ENCODE peak calls at places on chromosomes 1 and 21, in four cellular contexts. Y, N, O and V are unnamed samples.

GRCh38 chr1:164440222-164440621 is 118.8 kb upstream of the PBX1 start:
- DNase-seq in Y (peak; percentile 11), N (peak; percentile 49), O (no peak), V (no peak)

GRCh38 chr1:145872421-145872891 is 13.2 kb downstream of the ANKRD35 start:
- DNase-seq in Y (no peak), N (peak; percentile 37), O (no peak), V (no peak)

GRCh38 chr1:234780531-234781162 is 170.7 kb upstream of the IRF2BP2 start:
- DNase-seq in Y (no peak), N (peak; percentile 21), O (peak; percentile 56), V (no peak)

GRCh38 chr1:33055210-33055991 is 18.7 kb upstream of the AK2 start:
- DNase-seq in Y (peak; percentile 87), N (peak; percentile 80), O (peak; percentile 86), V (no peak)

GRCh38 chr1:243421784-243422183 is 165.9 kb downstream of the SDCCAG8 start:
- DNase-seq in Y (peak; percentile 93), N (peak; percentile 36), O (no peak), V (peak; percentile 1)

GRCh38 chr1:221045842-221046831 is 166.9 kb downstream of the HLX start:
- DNase-seq in Y (peak; percentile 39), N (no peak), O (no peak), V (no peak)

GRCh38 chr21:15134711-15135110 is 69.9 kb upstream of the NRIP1 start:
- DNase-seq in Y (no peak), N (no peak), O (no peak), V (no peak)

GRCh38 chr1:165648919-165649572 is 18.0 kb downstream of the MGST3 start:
- DNase-seq in Y (no peak), N (no peak), O (no peak), V (no peak)

GRCh38 chr1:85284202-85284601 is 7.8 kb upstream of the BCL10 start:
- DNase-seq in Y (no peak), N (no peak), O (no peak), V (no peak)

GRCh38 chr21:44734026-44734745 is 22.8 kb upstream of the TSPEAR start:
- DNase-seq in Y (no peak), N (no peak), O (no peak), V (no peak)

GRCh38 chr1:26950602-26951001 is 9.7 kb downstream of the KDF1 start:
- DNase-seq in Y (no peak), N (no peak), O (peak; percentile 59), V (no peak)

GRCh38 chr1:3631330-3631729 is 6.5 kb downstream of the TPRG1L start:
- DNase-seq in Y (no peak), N (peak; percentile 39), O (no peak), V (no peak)

GRCh38 chr1:196466656-196467055 is 141.6 kb downstream of the KCNT2 start:
- DNase-seq in Y (peak; percentile 94), N (no peak), O (no peak), V (no peak)

GRCh38 chr21:17799414-17800164 is 19.6 kb downstream of the C21orf91 start:
- DNase-seq in Y (no peak), N (no peak), O (no peak), V (no peak)

GRCh38 chr21:29265690-29266479 is 32.8 kb upstream of the BACH1 start:
- DNase-seq in Y (no peak), N (no peak), O (no peak), V (no peak)

GRCh38 chr1:160406131-160406968 is 6.0 kb downstream of the VANGL2 start:
- DNase-seq in Y (no peak), N (peak; percentile 0), O (no peak), V (no peak)

GRCh38 chr21:44429894-44430293 is 25.4 kb upstream of the LRRC3 start:
- DNase-seq in Y (no peak), N (no peak), O (no peak), V (no peak)

GRCh38 chr1:116825400-116825734 is 71.1 kb downstream of the CD2 start:
- DNase-seq in Y (peak; percentile 36), N (no peak), O (peak; percentile 80), V (no peak)

GRCh38 chr1:246444611-246445010 is 62.5 kb downstream of the SMYD3 start:
- DNase-seq in Y (no peak), N (no peak), O (no peak), V (no peak)

GRCh38 chr1:107530543-107530942 is 389.7 kb downstream of the NTNG1 start:
- DNase-seq in Y (peak; percentile 69), N (no peak), O (no peak), V (no peak)

GRCh38 chr1:94000531-94001282 is 91.5 kb upstream of the GCLM start:
- DNase-seq in Y (no peak), N (no peak), O (peak; percentile 26), V (no peak)

GRCh38 chr1:50930965-50931737 is 28.9 kb downstream of the FAF1 start:
- DNase-seq in Y (peak; percentile 50), N (no peak), O (no peak), V (no peak)

GRCh38 chr1:8937701-8938100 is 8.0 kb upstream of the CA6 start:
- DNase-seq in Y (no peak), N (no peak), O (no peak), V (no peak)

GRCh38 chr1:155942578-155943141 is 1.2 kb downstream of the RXFP4 start:
- DNase-seq in Y (no peak), N (no peak), O (no peak), V (no peak)

GRCh38 chr1:155940993-155941844 is at the start of gene RXFP4:
- DNase-seq in Y (peak; percentile 32), N (no peak), O (no peak), V (no peak)

GRCh38 chr1:155938220-155938627 is 3.2 kb upstream of the RXFP4 start:
- DNase-seq in Y (peak; percentile 67), N (peak; percentile 74), O (peak; percentile 60), V (no peak)

GRCh38 chr1:155941845-155942507 is 538 bp downstream of the RXFP4 start:
- DNase-seq in Y (no peak), N (no peak), O (no peak), V (no peak)

DNA sequence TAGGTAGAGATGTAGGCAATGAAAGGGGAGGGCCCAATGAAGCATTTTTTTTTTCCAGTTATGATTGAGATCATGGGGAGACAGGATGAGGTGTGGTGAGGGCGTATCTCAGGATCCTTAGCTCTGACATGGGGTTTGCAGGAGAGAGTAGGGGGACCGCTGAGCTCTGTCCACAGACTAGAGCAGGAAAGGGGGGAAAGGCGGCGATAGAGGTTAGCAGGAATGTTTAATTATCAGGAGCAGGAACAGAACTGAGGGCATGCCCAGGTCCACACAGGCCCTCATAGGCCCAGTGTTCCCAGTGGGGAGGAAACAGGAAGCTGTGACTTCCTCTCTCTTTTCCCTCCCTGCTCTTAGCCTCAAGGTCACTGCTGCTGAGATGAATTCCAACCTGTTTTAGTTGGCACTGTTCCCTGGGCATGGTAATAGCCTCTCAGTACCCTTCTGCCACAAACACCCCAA is 876 bp upstream of the RXFP4 start:
- DNase-seq in Y (peak; percentile 45), N (no peak), O (no peak), V (no peak)
- H3K27ac ChIP-seq in Y (peak overlapping the region; percentile 34), N (no peak overlapping the region), O (peak overlapping the region; percentile 70), V (peak overlapping the region; percentile 43)

GRCh38 chr1:31504001-31504400 is 72.3 kb upstream of the TINAGL1 start:
- DNase-seq in Y (no peak), N (no peak), O (no peak), V (no peak)

GRCh38 chr1:31502926-31503511 is 73.3 kb upstream of the TINAGL1 start:
- DNase-seq in Y (no peak), N (peak; percentile 48), O (no peak), V (no peak)

GRCh38 chr1:31503581-31503980 is 72.7 kb upstream of the TINAGL1 start:
- DNase-seq in Y (no peak), N (peak; percentile 50), O (no peak), V (no peak)

GRCh38 chr1:31502253-31502652 is 74.1 kb upstream of the TINAGL1 start:
- DNase-seq in Y (no peak), N (no peak), O (no peak), V (no peak)

GRCh38 chr1:31501505-31501904 is 74.8 kb upstream of the TINAGL1 start:
- DNase-seq in Y (no peak), N (peak; percentile 24), O (no peak), V (no peak)
- H3K27me3 ChIP-seq in Y (peaks cover 18% of the 10 kb centered on the region), N (no peaks in the 10 kb centered on the region), O (peaks cover 27% of the 10 kb centered on the region), V (peaks cover 5% of the 10 kb centered on the region)

GRCh38 chr1:182604128-182604834 is at the start of gene RGS16:
- DNase-seq in Y (peak; percentile 78), N (peak; percentile 92), O (peak; percentile 100), V (peak; percentile 91)
- TF ChIP-seq CTCF in Y (no peak), N (no peak), O (no peak), V (no peak)

GRCh38 chr1:45335732-45336365 is 4.1 kb upstream of the TOE1 start:
- DNase-seq in Y (no peak), N (no peak), O (no peak), V (no peak)

GRCh38 chr1:45337630-45338320 is 2.2 kb upstream of the TOE1 start:
- DNase-seq in Y (peak; percentile 14), N (no peak), O (no peak), V (no peak)

GRCh38 chr1:45344491-45344890 is 4.3 kb upstream of the MUTYH start:
- DNase-seq in Y (no peak), N (no peak), O (no peak), V (no peak)

GRCh38 chr1:45340816-45341215 is 576 bp upstream of the MUTYH start:
- DNase-seq in Y (no peak), N (no peak), O (peak; percentile 68), V (no peak)

DNA sequence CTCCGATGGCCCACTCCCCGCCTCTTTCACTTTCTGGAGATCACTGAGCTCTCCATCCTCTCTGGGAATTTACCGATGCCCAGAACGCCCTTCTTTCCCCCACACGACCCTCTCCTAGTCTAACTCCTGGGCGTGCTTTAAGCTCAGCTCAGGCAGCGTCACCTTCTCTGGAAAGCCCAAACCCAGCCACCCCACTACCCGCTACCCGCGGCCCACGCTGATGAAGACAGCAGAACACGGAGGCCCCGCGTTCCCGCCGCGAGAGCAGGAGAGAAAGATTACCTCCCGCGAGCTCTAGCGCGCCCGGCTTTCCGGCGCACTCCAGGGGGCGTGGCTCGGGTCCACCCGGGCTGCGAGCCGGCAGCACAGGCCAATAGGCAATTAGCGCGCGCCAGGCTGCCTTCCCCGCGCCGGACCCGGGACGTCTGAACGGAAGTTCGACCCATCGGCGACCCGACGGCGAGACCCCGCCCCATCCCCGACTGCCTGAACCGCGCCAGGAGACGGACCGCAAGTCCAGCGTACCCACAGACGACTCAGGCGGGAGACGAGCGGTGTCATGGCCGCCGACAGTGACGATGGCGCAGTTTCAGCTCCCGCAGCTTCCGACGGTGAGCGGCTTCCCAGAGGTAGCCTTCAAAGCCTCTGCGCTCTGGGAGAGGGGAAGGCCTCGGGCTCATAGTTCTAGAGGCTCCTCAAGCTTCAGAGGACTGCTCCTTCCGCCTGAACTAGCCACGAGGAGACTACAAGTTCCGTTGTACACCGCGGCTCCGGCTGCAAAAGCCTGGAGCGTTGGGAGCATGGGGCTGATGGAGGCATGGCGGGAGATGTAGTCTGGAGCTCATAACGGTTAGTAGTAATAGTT is at the start of the genes MUTYH and TOE1:
- DNase-seq in Y (peak; percentile 92), N (peak; percentile 96), O (peak; percentile 98), V (peak; percentile 88)
- H3K27ac ChIP-seq in Y (peak within 1 kb of the TSS; percentile 98), N (peak within 1 kb of the TSS; percentile 88), O (peak within 1 kb of the TSS; percentile 94), V (peak within 1 kb of the TSS; percentile 98)

GRCh38 chr1:17992800-17993199 is 114.8 kb upstream of the IGSF21 start:
- DNase-seq in Y (no peak), N (no peak), O (no peak), V (no peak)
- H3K27me3 ChIP-seq in Y (no peaks in the 10 kb centered on the region), N (no peaks in the 10 kb centered on the region), O (no peaks in the 10 kb centered on the region), V (no peaks in the 10 kb centered on the region)